ENCODE peak calls at places on chromosomes 4 and X, in eight cellular contexts. R is lower lobe of right lung; W is SK-N-SH; P is effector memory CD4-positive, alpha-beta T cell; T is IMR-90; N is fibroblast of lung; S is breast epithelium; Q is heart right ventricle. E is an unnamed sample.

GRCh38 chr4:132737344-132737743 is 411.8 kb upstream of the PCDH10 start:
- DNase-seq in T (no peak), R (no peak), P (no peak), Q (no peak), N (no peak), S (no peak), W (no peak), E (no peak)

GRCh38 chr4:136927172-136927571 is 605.1 kb downstream of the PCDH18 start:
- DNase-seq in T (peak; percentile 12), Q (no peak), S (no peak), N (peak; percentile 10), W (no peak), R (no peak), P (no peak), E (peak; percentile 34)

GRCh38 chrX:71870337-71871098 is 40.1 kb upstream of the NHSL2 start:
- DNase-seq in R (no peak), S (no peak), N (no peak), T (no peak), Q (no peak), W (no peak), P (no peak), E (no peak)

GRCh38 chr4:180557348-180557747 is 1685.9 kb upstream of the TENM3 start:
- DNase-seq in P (no peak), W (peak; percentile 15), Q (no peak), N (no peak), R (no peak), S (no peak), T (no peak), E (no peak)

GRCh38 chr4:41822326-41822725 is 73.8 kb upstream of the PHOX2B start:
- DNase-seq in R (no peak), T (no peak), P (no peak), N (no peak), W (peak; percentile 45), S (no peak), Q (no peak), E (no peak)

GRCh38 chr4:184262901-184263300 is 45.2 kb upstream of the ENPP6 start:
- DNase-seq in Q (no peak), R (no peak), T (peak; percentile 53), S (no peak), W (no peak), P (no peak), N (no peak), E (peak; percentile 26)

GRCh38 chr4:6509587-6509986 is 37.2 kb upstream of the PPP2R2C start:
- DNase-seq in W (no peak), T (no peak), P (no peak), N (no peak), S (peak; percentile 20), R (no peak), Q (no peak), E (no peak)

GRCh38 chr4:149885896-149886295 is 70.3 kb upstream of the IQCM start:
- DNase-seq in T (peak; percentile 79), W (no peak), R (no peak), P (no peak), Q (no peak), S (no peak), N (peak; percentile 23), E (no peak)

GRCh38 chr4:7041851-7042696 is 1.1 kb upstream of the TADA2B start:
- DNase-seq in N (no peak), Q (peak; percentile 67), S (no peak), P (peak; percentile 11), R (peak; percentile 84), W (peak; percentile 72), T (peak; percentile 55), E (peak; percentile 44)

GRCh38 chr4:17082186-17082585 is 183.7 kb upstream of the LDB2 start:
- DNase-seq in R (no peak), S (no peak), Q (no peak), T (no peak), N (no peak), P (no peak), W (no peak), E (no peak)

GRCh38 chrX:137568741-137569469 is 3.0 kb downstream of the ZIC3 start:
- DNase-seq in R (no peak), S (no peak), N (no peak), W (no peak), P (no peak), T (no peak), Q (no peak), E (no peak)

GRCh38 chr4:185965456-185966384 is 103.2 kb upstream of the TLR3 start:
- DNase-seq in N (no peak), S (no peak), Q (no peak), R (no peak), P (no peak), W (no peak), T (no peak), E (no peak)

GRCh38 chrX:50169717-50170116 is 31.1 kb downstream of the AKAP4 start:
- DNase-seq in W (no peak), R (no peak), T (no peak), P (no peak), S (no peak), Q (no peak), N (no peak), E (no peak)

GRCh38 chr4:150402968-150403367 is 179.0 kb upstream of the MAB21L2 start:
- DNase-seq in W (peak; percentile 60), N (peak; percentile 3), R (peak; percentile 52), T (peak; percentile 24), P (no peak), S (no peak), Q (peak; percentile 42), E (no peak)

GRCh38 chr4:169174247-169174646 is 96.5 kb downstream of the SH3RF1 start:
- DNase-seq in P (no peak), T (no peak), Q (no peak), S (no peak), N (no peak), R (no peak), W (no peak), E (no peak)

GRCh38 chr4:95085118-95085833 is 327.5 kb downstream of the BMPR1B start:
- DNase-seq in W (no peak), N (no peak), T (no peak), Q (no peak), P (no peak), S (no peak), R (no peak), E (no peak)

GRCh38 chr4:5845035-5845905 is 47.6 kb downstream of the CRMP1 start:
- DNase-seq in R (no peak), P (no peak), T (no peak), N (no peak), Q (no peak), S (no peak), W (no peak), E (no peak)

GRCh38 chrX:134623293-134624045 is 34.8 kb downstream of the PLAC1 start:
- DNase-seq in T (peak; percentile 44), S (no peak), R (no peak), W (no peak), P (no peak), Q (no peak), N (no peak), E (no peak)

GRCh38 chrX:134626434-134626833 is 31.8 kb downstream of the PLAC1 start:
- DNase-seq in T (no peak), W (peak; percentile 27), Q (peak; percentile 11), N (no peak), S (peak; percentile 57), P (no peak), R (no peak), E (peak; percentile 73)

GRCh38 chrX:134624046-134624430 is 34.2 kb downstream of the PLAC1 start:
- DNase-seq in T (peak; percentile 24), N (no peak), Q (no peak), P (no peak), W (no peak), R (no peak), S (no peak), E (no peak)

GRCh38 chrX:134622813-134623185 is 35.5 kb downstream of the PLAC1 start:
- DNase-seq in W (no peak), N (no peak), P (no peak), R (no peak), T (no peak), Q (no peak), S (no peak), E (no peak)

DNA sequence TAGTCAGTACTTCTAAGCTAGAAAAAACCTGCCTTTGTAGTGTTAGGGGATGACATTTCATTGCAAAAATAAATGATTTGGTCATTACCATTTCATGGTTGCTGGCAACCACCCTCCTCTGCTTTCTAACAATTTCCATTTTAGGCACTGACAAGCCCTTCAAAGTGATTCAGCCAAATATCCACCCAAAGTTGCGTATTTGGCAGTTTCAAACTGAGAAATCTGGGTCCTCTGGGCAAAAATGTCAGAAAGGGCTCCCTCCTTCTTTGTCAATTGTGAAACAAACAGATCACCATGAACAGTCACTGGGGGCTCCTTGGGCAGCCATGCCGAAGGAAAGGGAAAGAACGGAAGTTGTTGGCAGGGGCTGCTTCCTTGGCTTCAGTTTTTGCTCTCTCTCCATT is 33.0 kb downstream of the PLAC1 start:
- DNase-seq in S (no peak), N (peak; percentile 60), P (no peak), Q (peak; percentile 14), T (no peak), R (no peak), W (no peak), E (peak; percentile 60)
- H3K4me3 ChIP-seq in S (no peak overlapping the region), N (no peak overlapping the region), P (no peak overlapping the region), Q (no peak overlapping the region), T (no peak overlapping the region), R (no peak overlapping the region), W (no peak overlapping the region), E (no peak overlapping the region)

GRCh38 chr4:98802673-98803286 is 126.2 kb downstream of the EIF4E start:
- DNase-seq in R (no peak), T (peak; percentile 8), S (no peak), P (no peak), N (no peak), Q (no peak), W (no peak), E (no peak)

GRCh38 chr4:98794565-98795205 is 134.2 kb downstream of the EIF4E start:
- DNase-seq in R (no peak), S (no peak), N (no peak), P (no peak), W (no peak), T (peak; percentile 73), Q (no peak), E (peak; percentile 7)

GRCh38 chr4:98793658-98794057 is 135.2 kb upstream of the TSPAN5 start:
- DNase-seq in W (no peak), T (no peak), Q (no peak), N (no peak), R (no peak), P (no peak), S (no peak), E (no peak)

GRCh38 chr4:98801259-98801725 is 127.6 kb downstream of the EIF4E start:
- DNase-seq in Q (no peak), N (no peak), T (no peak), P (no peak), W (no peak), S (no peak), R (no peak), E (no peak)

GRCh38 chr4:98796986-98797385 is 131.9 kb downstream of the EIF4E start:
- DNase-seq in N (no peak), P (no peak), S (no peak), T (no peak), W (no peak), Q (no peak), R (no peak), E (no peak)
- H3K9me3 ChIP-seq in N (no peaks in the 10 kb centered on the region), P (no peaks in the 10 kb centered on the region), S (no peaks in the 10 kb centered on the region), T (no peaks in the 10 kb centered on the region), W (no peaks in the 10 kb centered on the region), Q (no peaks in the 10 kb centered on the region), R (no peaks in the 10 kb centered on the region), E (no peaks in the 10 kb centered on the region)

GRCh38 chr4:168153596-168154440 is 61.5 kb downstream of the ANXA10 start:
- DNase-seq in S (peak; percentile 58), N (peak; percentile 87), R (peak; percentile 87), W (peak; percentile 30), Q (peak; percentile 63), P (peak; percentile 34), T (peak; percentile 83), E (peak; percentile 78)
- H3K4me3 ChIP-seq in S (peak overlapping the region; percentile 12), N (peak overlapping the region; percentile 40), R (peak overlapping the region; percentile 37), W (no peak overlapping the region), Q (peak overlapping the region; percentile 1), P (no peak overlapping the region), T (peak overlapping the region; percentile 24), E (peak overlapping the region; percentile 20)

GRCh38 chr4:28436191-28437080 is 1575.8 kb downstream of the STIM2 start:
- DNase-seq in W (no peak), S (no peak), P (no peak), Q (no peak), N (no peak), T (peak; percentile 2), R (no peak), E (no peak)
- H3K9me3 ChIP-seq in W (no peaks in the 10 kb centered on the region), S (no peaks in the 10 kb centered on the region), P (no peaks in the 10 kb centered on the region), Q (no peaks in the 10 kb centered on the region), N (no peaks in the 10 kb centered on the region), T (no peaks in the 10 kb centered on the region), R (no peaks in the 10 kb centered on the region), E (no peaks in the 10 kb centered on the region)

E was measured in MG63.